ENCODE peak calls at places on chromosome 4, in six cellular contexts. H is IMR-90; G is GM23338; Z is A549; F is CD8-positive, alpha-beta T cell; X is tibial nerve. Q is an unnamed sample.

GRCh38 chr4:7538518-7538917 is 103.8 kb upstream of the PSAPL1 start:
- DNase-seq in Z (no peak), F (no peak), H (no peak), X (no peak), G (no peak), Q (no peak)

GRCh38 chr4:161604516-161605300 is 559.1 kb downstream of the FSTL5 start:
- DNase-seq in H (no peak), X (no peak), F (no peak), Z (no peak), G (no peak), Q (no peak)

GRCh38 chr4:154314248-154314647 is 177.4 kb downstream of the DCHS2 start:
- DNase-seq in X (no peak), H (no peak), F (no peak), G (peak), Z (no peak), Q (no peak)

GRCh38 chr4:105280338-105280809 is 133.7 kb downstream of the TET2 start:
- DNase-seq in Z (no peak), H (peak), G (no peak), X (no peak), F (no peak), Q (no peak)

GRCh38 chr4:39524420-39524957 is 2.8 kb downstream of the UGDH start:
- DNase-seq in F (no peak), Z (no peak), X (no peak), G (no peak), H (no peak), Q (no peak)

GRCh38 chr4:89307446-89308160 is at the start of gene GPRIN3:
- DNase-seq in G (peak), H (no peak), Z (no peak), F (peak), X (peak), Q (no peak)

GRCh38 chr4:99651811-99652545 is 5.7 kb downstream of the C4orf54 start:
- DNase-seq in G (no peak), F (peak), Z (no peak), X (no peak), H (no peak), Q (no peak)

GRCh38 chr4:8087921-8088495 is 70.6 kb downstream of the ABLIM2 start:
- DNase-seq in F (no peak), X (no peak), Z (no peak), G (no peak), H (no peak), Q (no peak)

GRCh38 chr4:113049421-113050355 is at the start of gene ANK2:
- DNase-seq in Z (no peak), G (peak), H (no peak), F (no peak), X (no peak), Q (no peak)

GRCh38 chr4:178633263-178633662 is 1191.0 kb upstream of the AGA start:
- DNase-seq in F (no peak), Z (no peak), G (peak), X (no peak), H (no peak), Q (no peak)

GRCh38 chr4:112847045-112847444 is 202.4 kb upstream of the ANK2 start:
- DNase-seq in H (no peak), Z (no peak), F (no peak), X (no peak), G (no peak), Q (no peak)

GRCh38 chr4:48175328-48175727 is 41.3 kb upstream of the TXK start:
- DNase-seq in X (no peak), F (no peak), Z (no peak), G (peak), H (no peak), Q (no peak)

GRCh38 chr4:184114431-184114830 is 103.2 kb downstream of the ENPP6 start:
- DNase-seq in F (no peak), Z (peak), X (no peak), G (peak), H (no peak), Q (no peak)

DNA sequence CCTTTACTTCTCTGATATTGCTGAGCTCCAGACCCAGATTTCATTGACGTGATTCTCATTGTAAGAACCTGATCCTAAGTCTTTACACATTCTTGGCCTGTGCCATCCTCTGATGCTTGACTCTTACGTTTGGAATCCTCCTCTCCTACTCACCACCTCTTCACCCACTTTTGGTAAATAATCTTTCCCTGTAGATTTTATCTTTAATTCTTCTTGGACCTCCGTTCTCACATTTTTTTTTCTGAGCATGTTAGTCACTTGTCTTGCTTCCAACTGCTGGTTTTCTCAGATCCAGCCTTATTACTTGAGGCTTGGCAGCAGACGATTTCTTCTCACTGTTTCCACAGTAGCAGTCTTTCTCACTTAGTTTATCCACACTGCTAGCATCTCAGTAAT is 12.4 kb upstream of the SH3RF1 start:
- DNase-seq in X (no peak), F (no peak), G (no peak), Z (peak), H (peak), Q (no peak)
- H3K27ac ChIP-seq in X (no peak), F (no peak), G (no peak), Z (peak), H (peak), Q (no peak)

DNA sequence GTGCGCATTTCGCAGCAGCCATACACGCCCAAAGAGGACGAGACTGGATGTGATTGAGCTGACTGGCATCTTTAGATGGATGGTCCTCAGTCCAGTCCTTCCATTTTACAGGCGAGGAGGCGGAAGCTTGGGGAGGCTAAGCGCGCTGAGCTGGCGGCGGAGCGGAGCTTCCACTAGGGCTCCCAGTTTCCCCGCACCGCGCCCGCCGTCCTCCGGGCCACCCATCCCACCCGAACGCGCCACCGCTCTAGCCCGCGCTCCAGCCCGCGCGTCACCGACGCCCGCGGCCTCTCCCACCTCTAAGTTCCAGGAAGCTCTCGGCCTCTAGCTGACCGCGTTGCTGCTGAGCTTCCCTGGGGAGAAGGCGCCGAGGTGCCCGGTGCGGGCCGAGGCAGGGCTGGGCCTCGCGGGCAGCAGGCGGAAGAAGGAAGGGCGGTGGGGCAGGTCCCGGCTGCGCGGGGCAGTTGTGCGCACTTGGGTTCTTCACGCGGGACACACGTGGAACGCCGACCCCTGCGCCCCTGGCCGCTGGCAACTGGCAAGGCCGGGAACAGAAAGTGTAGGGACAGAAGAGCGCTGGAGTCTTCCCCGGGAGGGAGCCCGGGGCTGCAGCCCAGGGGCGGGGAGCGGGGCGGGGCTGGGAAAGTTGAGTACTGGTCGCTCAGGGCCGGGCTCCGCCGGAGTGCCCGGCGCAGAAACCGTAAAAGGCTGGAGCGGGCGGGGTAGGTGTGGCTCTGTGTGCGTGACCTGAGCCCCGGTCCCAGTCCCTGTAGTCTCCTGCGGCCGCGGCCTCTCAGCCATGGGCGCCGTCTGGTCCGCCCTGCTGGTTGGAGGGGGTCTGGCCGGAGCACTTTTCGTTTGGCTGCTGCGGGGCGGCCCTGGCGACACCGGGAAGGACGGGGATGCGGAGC is at the start of gene STBD1:
- DNase-seq in F (no peak), X (peak), H (peak), Z (peak), G (peak), Q (peak)
- TF ChIP-seq CTCF in F (no peak), X (no peak), H (no peak), Z (no peak), G (no peak), Q (no peak)

DNA sequence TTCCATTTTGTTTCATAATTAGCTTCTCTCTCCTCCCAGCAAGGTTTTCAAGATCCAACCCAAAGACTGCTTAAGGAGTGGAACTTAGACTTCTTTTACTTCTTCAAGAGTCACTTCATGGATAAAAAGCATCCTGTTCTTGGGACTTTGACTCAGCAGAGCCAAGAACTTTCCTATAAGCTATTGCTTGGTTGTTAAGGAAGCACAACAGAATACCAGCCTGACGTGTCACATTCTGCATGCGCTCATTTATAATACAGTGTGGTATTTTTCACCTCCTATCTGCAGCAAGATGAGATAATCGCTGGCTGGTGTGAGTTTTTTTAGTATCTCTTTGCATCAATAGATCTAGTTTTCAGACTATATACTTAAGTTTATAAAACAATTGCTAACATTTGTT is 152.1 kb downstream of the PALLD start:
- DNase-seq in H (peak), G (no peak), F (no peak), Z (no peak), X (no peak), Q (no peak)
- H3K27ac ChIP-seq in H (no peak), G (no peak), F (no peak), Z (peak), X (no peak), Q (no peak)

DNA sequence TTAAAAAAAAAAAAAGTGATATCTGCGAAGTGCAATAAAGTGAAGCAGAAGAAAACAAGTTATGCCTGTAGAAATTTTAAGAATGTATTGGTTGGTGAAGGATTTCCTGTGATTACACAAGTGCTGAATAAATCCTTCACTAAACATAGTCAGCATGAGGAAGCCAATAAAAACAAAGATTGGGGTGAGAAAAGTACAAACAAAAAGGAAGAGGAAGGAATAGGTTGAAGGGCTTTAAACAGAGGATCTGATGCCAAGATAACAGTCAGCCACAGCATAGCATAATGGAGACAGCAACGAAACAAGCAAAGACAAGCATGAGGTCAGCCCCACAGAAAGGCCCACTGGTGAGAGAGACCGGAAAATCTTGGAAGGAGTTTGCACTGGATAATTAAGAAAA is 372.2 kb downstream of the ADAM29 start:
- DNase-seq in F (no peak), H (peak), Z (no peak), X (no peak), G (no peak), Q (no peak)
- TF ChIP-seq CTCF in F (no peak), H (no peak), Z (no peak), X (no peak), G (no peak), Q (no peak)

GRCh38 chr4:158159054-158159717 is 13.6 kb downstream of the GASK1B start:
- DNase-seq in X (no peak), G (no peak), Z (no peak), H (peak), F (no peak), Q (no peak)
- H3K27ac ChIP-seq in X (peak), G (no peak), Z (peak), H (no peak), F (no peak), Q (peak)

GRCh38 chr4:182927505-182927904 is 10.3 kb upstream of the DCTD start:
- DNase-seq in H (no peak), Z (no peak), F (no peak), X (no peak), G (no peak), Q (no peak)

GRCh38 chr4:182924497-182924896 is 7.3 kb upstream of the DCTD start:
- DNase-seq in F (no peak), G (no peak), Z (no peak), X (no peak), H (peak), Q (no peak)

GRCh38 chr4:182929296-182929695 is 12.1 kb upstream of the DCTD start:
- DNase-seq in Z (no peak), F (no peak), G (no peak), H (peak), X (no peak), Q (no peak)

GRCh38 chr4:182925298-182925738 is 8.1 kb upstream of the DCTD start:
- DNase-seq in F (peak), Z (peak), X (no peak), G (peak), H (peak), Q (no peak)

DNA sequence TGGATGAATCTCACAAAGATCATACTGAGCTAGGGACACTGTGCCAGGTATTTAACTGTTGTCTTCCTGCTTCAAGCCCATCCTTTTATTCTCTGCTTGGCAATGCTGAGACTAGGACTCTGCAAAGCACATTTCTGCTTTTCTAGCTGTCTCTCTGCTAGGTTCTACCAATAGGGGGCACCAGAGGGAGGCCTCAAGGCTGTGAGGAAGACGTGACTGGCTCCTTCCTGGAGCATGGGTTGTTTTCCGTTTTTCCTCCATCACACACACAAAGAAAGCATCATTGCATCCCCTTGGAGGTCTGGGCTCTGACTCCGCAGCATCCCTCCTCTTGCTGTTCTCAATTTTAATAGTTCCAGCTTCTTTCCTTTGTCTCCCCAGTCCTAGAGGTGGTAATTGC is 10.9 kb upstream of the DCTD start:
- DNase-seq in H (no peak), X (no peak), Z (no peak), G (peak), F (no peak), Q (no peak)
- TF ChIP-seq CTCF in H (peak), X (no peak), Z (no peak), G (peak), F (no peak), Q (no peak)

GRCh38 chr4:80197132-80197573 is at the start of gene PRDM8:
- DNase-seq in X (no peak), F (peak), H (peak), G (peak), Z (no peak), Q (no peak)

GRCh38 chr4:80196259-80197131 is 808 bp upstream of the PRDM8 start:
- DNase-seq in Z (no peak), F (no peak), H (peak), X (no peak), G (peak), Q (no peak)

GRCh38 chr4:80199004-80199579 is 1.8 kb downstream of the PRDM8 start:
- DNase-seq in F (no peak), G (no peak), X (no peak), H (no peak), Z (no peak), Q (no peak)

GRCh38 chr4:80199947-80200346 is 2.6 kb downstream of the PRDM8 start:
- DNase-seq in Z (no peak), H (no peak), F (no peak), X (no peak), G (no peak), Q (no peak)

GRCh38 chr4:80197601-80198444 is 520 bp downstream of the PRDM8 start:
- DNase-seq in Z (no peak), H (no peak), G (peak), F (no peak), X (no peak), Q (no peak)
- H3K27ac ChIP-seq in Z (no peak), H (peak), G (no peak), F (no peak), X (no peak), Q (no peak)

Q was measured in coronary artery.